ENCODE peak calls at places on chromosomes 7 and 10, in eight cellular contexts. B, U, C, T, X, D, E and A are unnamed samples.
A peak's percentile ranks its signal among the peaks of the same experiment; 100 is the strongest.

GRCh38 chr10:102517553-102517952 is 13.8 kb downstream of the SUFU start:
- DNase-seq in B (no peak), U (no peak), C (peak; percentile 6), T (no peak), X (no peak), D (peak; percentile 41), E (peak; percentile 68), A (no peak)

GRCh38 chr10:77555591-77556212 is 81.9 kb downstream of the KCNMA1 start:
- DNase-seq in B (no peak), U (no peak), C (no peak), T (no peak), X (no peak), D (peak; percentile 41), E (peak; percentile 72), A (peak; percentile 32)

GRCh38 chr10:74238031-74238431 is 87.0 kb downstream of the ADK start:
- DNase-seq in B (no peak), U (no peak), C (no peak), T (no peak), X (no peak), D (no peak), E (no peak), A (no peak)

GRCh38 chr10:29473087-29473356 is 161.7 kb downstream of the SVIL start:
- DNase-seq in B (no peak), U (no peak), C (no peak), T (no peak), X (no peak), D (no peak), E (no peak), A (no peak)

GRCh38 chr7:4067476-4067760 is 614.7 kb upstream of the FOXK1 start:
- DNase-seq in B (no peak), U (no peak), C (no peak), T (no peak), X (no peak), D (no peak), E (no peak), A (peak; percentile 9)

GRCh38 chr10:5981529-5981928 is 4.2 kb upstream of the IL15RA start:
- DNase-seq in B (peak; percentile 46), U (no peak), C (no peak), T (no peak), X (no peak), D (no peak), E (no peak), A (no peak)

GRCh38 chr7:17234398-17235021 is 63.9 kb upstream of the AHR start:
- DNase-seq in B (peak; percentile 12), U (no peak), C (no peak), T (peak; percentile 92), X (no peak), D (peak; percentile 97), E (peak; percentile 96), A (no peak)

GRCh38 chr7:5831196-5831595 is 49.4 kb upstream of the OCM start:
- DNase-seq in B (peak; percentile 7), U (no peak), C (no peak), T (no peak), X (no peak), D (peak; percentile 6), E (peak; percentile 60), A (no peak)

GRCh38 chr10:48219194-48219593 is 55.3 kb downstream of the FRMPD2 start:
- DNase-seq in B (no peak), U (no peak), C (no peak), T (no peak), X (no peak), D (no peak), E (no peak), A (no peak)

GRCh38 chr7:22842383-22842903 is 19.8 kb upstream of the TOMM7 start:
- DNase-seq in B (no peak), U (no peak), C (no peak), T (no peak), X (no peak), D (peak; percentile 11), E (no peak), A (no peak)

GRCh38 chr10:75468612-75469011 is 37.2 kb downstream of the LRMDA start:
- DNase-seq in B (no peak), U (no peak), C (no peak), T (no peak), X (peak; percentile 33), D (no peak), E (no peak), A (no peak)

GRCh38 chr10:71573562-71574300 is 145.8 kb downstream of the C10orf105 start:
- DNase-seq in B (no peak), U (no peak), C (no peak), T (no peak), X (no peak), D (no peak), E (no peak), A (no peak)

GRCh38 chr10:110016037-110016436 is 8.3 kb downstream of the ADD3 start:
- DNase-seq in B (no peak), U (no peak), C (no peak), T (peak; percentile 28), X (no peak), D (no peak), E (peak; percentile 60), A (peak; percentile 29)

GRCh38 chr7:155844019-155844453 is 31.8 kb upstream of the SHH start:
- DNase-seq in B (no peak), U (no peak), C (no peak), T (no peak), X (no peak), D (no peak), E (peak; percentile 18), A (no peak)
- TF ChIP-seq CTCF in B (peak; percentile 18), U (no peak), C (no peak), T (no peak), X (no peak), D (no peak), E (peak; percentile 7), A (no peak)

DNA sequence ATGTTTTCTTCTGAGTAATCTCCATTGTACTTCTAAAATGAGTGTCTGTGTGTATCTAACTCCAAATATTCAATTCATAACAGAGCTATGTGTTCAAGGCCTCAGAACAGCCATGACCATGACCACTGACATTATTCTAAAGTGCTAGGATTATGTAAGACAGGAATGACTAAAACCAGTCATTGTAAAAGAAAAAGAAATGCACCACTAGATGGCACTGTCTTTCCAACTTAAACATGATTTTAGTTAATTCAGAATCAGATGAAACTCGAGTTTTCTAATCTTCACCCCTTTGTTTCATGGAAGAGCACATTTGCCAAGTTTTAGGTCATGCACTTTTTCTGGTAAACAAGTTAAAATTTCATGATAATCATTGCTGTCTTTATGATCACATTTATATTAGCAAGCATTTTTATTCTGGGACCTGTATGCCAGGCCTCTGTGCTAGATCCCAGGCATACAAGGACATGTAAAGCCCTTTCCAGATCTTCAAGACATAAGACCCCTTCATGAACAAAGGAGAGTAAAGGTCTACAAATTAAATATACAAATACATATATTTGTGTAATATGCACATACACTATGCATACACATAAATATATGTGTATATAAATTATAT is 26.1 kb upstream of the RSU1 start:
- DNase-seq in B (peak; percentile 21), U (no peak), C (no peak), T (peak; percentile 74), X (no peak), D (peak; percentile 91), E (peak; percentile 86), A (peak; percentile 85)
- TF ChIP-seq CTCF in B (peak; percentile 77), U (peak; percentile 43), C (peak; percentile 89), T (peak; percentile 61), X (peak; percentile 76), D (peak; percentile 12), E (peak; percentile 52), A (peak; percentile 41)

GRCh38 chr10:103980246-103980906 is 13.4 kb downstream of the SLK start:
- DNase-seq in B (no peak), U (no peak), C (no peak), T (no peak), X (no peak), D (peak; percentile 42), E (no peak), A (no peak)

GRCh38 chr10:103983367-103983911 is 16.5 kb downstream of the SLK start:
- DNase-seq in B (no peak), U (no peak), C (no peak), T (no peak), X (no peak), D (peak; percentile 26), E (no peak), A (no peak)

GRCh38 chr10:103985726-103986125 is 18.8 kb downstream of the SLK start:
- DNase-seq in B (no peak), U (no peak), C (no peak), T (peak; percentile 2), X (no peak), D (peak; percentile 46), E (peak; percentile 44), A (no peak)

GRCh38 chr10:103979530-103979929 is 12.6 kb downstream of the SLK start:
- DNase-seq in B (no peak), U (no peak), C (no peak), T (no peak), X (no peak), D (no peak), E (no peak), A (no peak)

GRCh38 chr10:103982639-103983038 is 15.7 kb downstream of the SLK start:
- DNase-seq in B (peak; percentile 11), U (no peak), C (no peak), T (peak; percentile 42), X (no peak), D (peak; percentile 21), E (no peak), A (peak; percentile 44)
- TF ChIP-seq CTCF in B (peak; percentile 39), U (no peak), C (peak; percentile 45), T (no peak), X (peak; percentile 44), D (peak; percentile 19), E (peak; percentile 41), A (peak; percentile 16)

GRCh38 chr7:123030631-123031030 is 35.1 kb upstream of the TAS2R16 start:
- DNase-seq in B (no peak), U (no peak), C (no peak), T (no peak), X (no peak), D (peak; percentile 19), E (no peak), A (no peak)

GRCh38 chr7:123039269-123039668 is 43.8 kb upstream of the TAS2R16 start:
- DNase-seq in B (no peak), U (no peak), C (no peak), T (no peak), X (no peak), D (no peak), E (no peak), A (no peak)

GRCh38 chr7:123034106-123034505 is 38.6 kb upstream of the TAS2R16 start:
- DNase-seq in B (no peak), U (no peak), C (no peak), T (no peak), X (no peak), D (no peak), E (no peak), A (no peak)
- TF ChIP-seq CTCF in B (no peak), U (no peak), C (no peak), T (no peak), X (no peak), D (no peak), E (no peak), A (no peak)